ENCODE peak calls at places on chromosomes 5 and 9, in six cellular contexts. O is mammary epithelial cell, G is neuronal stem cell, X is astrocyte, C is GM23248, T is GM23338. E is an unnamed sample. For H3K27me3, the result is how much of the 10 kb centered on the place peaks cover.

GRCh38 chr9:78806492-78807160 is 509.7 kb downstream of the PSAT1 start:
- DNase-seq in O (no peak), G (peak), X (no peak), C (no peak), T (no peak), E (no peak)

GRCh38 chr5:68562308-68562707 is 346.8 kb downstream of the PIK3R1 start:
- DNase-seq in O (peak), G (no peak), X (peak), C (no peak), T (no peak), E (no peak)

GRCh38 chr9:89254773-89255125 is 56.2 kb upstream of the CKS2 start:
- DNase-seq in O (no peak), G (no peak), X (no peak), C (no peak), T (no peak), E (no peak)

GRCh38 chr5:85096426-85096825 is 711.7 kb upstream of the EDIL3 start:
- DNase-seq in O (no peak), G (no peak), X (peak), C (no peak), T (no peak), E (no peak)

GRCh38 chr9:123772967-123773366 is 157.0 kb downstream of the DENND1A start:
- DNase-seq in O (no peak), G (no peak), X (no peak), C (no peak), T (no peak), E (peak)

GRCh38 chr9:113955076-113955752 is 79.1 kb downstream of the ZNF618 start:
- DNase-seq in O (no peak), G (no peak), X (peak), C (peak), T (no peak), E (no peak)

GRCh38 chr9:130445268-130445983 is 665 bp downstream of the ASS1 start:
- DNase-seq in O (peak), G (no peak), X (no peak), C (peak), T (peak), E (no peak)

GRCh38 chr5:175749591-175749990 is 91.7 kb downstream of the HRH2 start:
- DNase-seq in O (peak), G (no peak), X (no peak), C (no peak), T (no peak), E (no peak)

GRCh38 chr5:92309336-92309991 is 926.3 kb upstream of the ARRDC3 start:
- DNase-seq in O (peak), G (no peak), X (peak), C (peak), T (peak), E (peak)

GRCh38 chr5:133993152-133993548 is 11.6 kb downstream of the VDAC1 start:
- DNase-seq in O (peak), G (no peak), X (peak), C (peak), T (no peak), E (no peak)

GRCh38 chr5:168471785-168472184 is 14.5 kb upstream of the RARS1 start:
- DNase-seq in O (no peak), G (no peak), X (peak), C (peak), T (no peak), E (no peak)

GRCh38 chr9:114989600-114990410 is 59.4 kb upstream of the TNFSF8 start:
- DNase-seq in O (no peak), G (no peak), X (no peak), C (no peak), T (no peak), E (no peak)

GRCh38 chr5:170848033-170848432 is 13.8 kb upstream of the RANBP17 start:
- DNase-seq in O (peak), G (no peak), X (no peak), C (peak), T (no peak), E (no peak)

GRCh38 chr9:121779381-121780117 is 128.1 kb downstream of the DAB2IP start:
- DNase-seq in O (no peak), G (peak), X (no peak), C (no peak), T (no peak), E (no peak)

GRCh38 chr5:83956386-83956785 is 235.7 kb upstream of the HAPLN1 start:
- DNase-seq in O (no peak), G (no peak), X (peak), C (peak), T (no peak), E (no peak)

GRCh38 chr9:5626727-5627634 is 1.9 kb upstream of the RIC1 start:
- DNase-seq in O (peak), G (no peak), X (peak), C (peak), T (no peak), E (peak)

GRCh38 chr9:113580041-113580953 is 116.8 kb downstream of the RGS3 start:
- DNase-seq in O (peak), G (no peak), X (no peak), C (peak), T (no peak), E (peak)

GRCh38 chr5:51559921-51560658 is 176.8 kb downstream of the ISL1 start:
- DNase-seq in O (no peak), G (no peak), X (no peak), C (no peak), T (no peak), E (no peak)

GRCh38 chr9:25481377-25481776 is 196.9 kb downstream of the TUSC1 start:
- DNase-seq in O (no peak), G (no peak), X (no peak), C (no peak), T (peak), E (no peak)

GRCh38 chr9:76751011-76751410 is 13.2 kb upstream of the PCA3 start:
- DNase-seq in O (no peak), G (no peak), X (no peak), C (no peak), T (no peak), E (no peak)

GRCh38 chr5:127088226-127088625 is 14.9 kb upstream of the C5orf63 start:
- DNase-seq in O (peak), G (no peak), X (peak), C (peak), T (no peak), E (no peak)

GRCh38 chr9:120845255-120845654 is 2.5 kb upstream of the PSMD5 start:
- DNase-seq in O (no peak), G (no peak), X (no peak), C (peak), T (no peak), E (peak)

GRCh38 chr5:110072646-110073045 is 382.9 kb downstream of the MAN2A1 start:
- DNase-seq in O (no peak), G (no peak), X (no peak), C (peak), T (no peak), E (peak)

GRCh38 chr5:548256-548655 is 24.0 kb upstream of the SLC9A3 start:
- DNase-seq in O (no peak), G (no peak), X (no peak), C (peak), T (no peak), E (no peak)

GRCh38 chr5:114369680-114370417 is 8.0 kb downstream of the KCNN2 start:
- DNase-seq in O (no peak), G (no peak), X (no peak), C (no peak), T (no peak), E (no peak)

GRCh38 chr9:96459268-96460007 is 9.5 kb downstream of the HABP4 start:
- DNase-seq in O (no peak), G (no peak), X (peak), C (no peak), T (no peak), E (no peak)

GRCh38 chr5:138649316-138649720 is 74.1 kb upstream of the HSPA9 start:
- DNase-seq in O (no peak), G (no peak), X (no peak), C (no peak), T (peak), E (peak)

GRCh38 chr5:42840279-42840678 is 28.6 kb upstream of the SELENOP start:
- DNase-seq in O (peak), G (no peak), X (peak), C (peak), T (no peak), E (no peak)

GRCh38 chr5:180618830-180619562 is 27.7 kb upstream of the SCGB3A1 start:
- DNase-seq in O (peak), G (peak), X (peak), C (peak), T (peak), E (no peak)

GRCh38 chr5:132258102-132259060 is 885 bp downstream of the PDLIM4 start:
- DNase-seq in O (peak), G (no peak), X (peak), C (peak), T (no peak), E (no peak)

GRCh38 chr5:5360363-5360762 is 62.1 kb upstream of the ICE1 start:
- DNase-seq in O (no peak), G (no peak), X (no peak), C (no peak), T (no peak), E (no peak)
- H3K27me3 ChIP-seq in O (under half), G (under half), X (under half), C (under half), T (under half), E (under half)

DNA sequence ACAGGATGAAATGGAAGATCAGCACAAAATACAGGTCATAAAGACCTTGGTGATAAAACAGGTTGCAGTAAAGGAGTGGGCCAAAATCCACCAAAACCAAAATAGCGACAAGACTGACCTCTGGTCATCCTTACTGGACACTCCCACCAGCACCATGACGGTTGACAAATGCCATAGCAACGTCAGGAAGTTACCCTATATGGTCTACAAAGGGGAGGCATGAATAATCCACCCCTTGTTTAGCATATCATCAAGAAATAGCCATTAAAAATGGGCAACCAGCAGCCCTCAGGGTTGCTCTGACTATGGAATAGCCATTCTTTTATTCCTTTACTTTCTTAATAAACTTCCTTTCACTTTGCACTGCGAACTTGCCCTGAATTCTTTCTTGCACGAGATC is 6.0 kb upstream of the NDUFB6 start:
- DNase-seq in O (no peak), G (no peak), X (no peak), C (no peak), T (no peak), E (no peak)
- H3K4me2 ChIP-seq in O (no peak), G (no peak), X (no peak), C (no peak), T (no peak), E (peak)

DNA sequence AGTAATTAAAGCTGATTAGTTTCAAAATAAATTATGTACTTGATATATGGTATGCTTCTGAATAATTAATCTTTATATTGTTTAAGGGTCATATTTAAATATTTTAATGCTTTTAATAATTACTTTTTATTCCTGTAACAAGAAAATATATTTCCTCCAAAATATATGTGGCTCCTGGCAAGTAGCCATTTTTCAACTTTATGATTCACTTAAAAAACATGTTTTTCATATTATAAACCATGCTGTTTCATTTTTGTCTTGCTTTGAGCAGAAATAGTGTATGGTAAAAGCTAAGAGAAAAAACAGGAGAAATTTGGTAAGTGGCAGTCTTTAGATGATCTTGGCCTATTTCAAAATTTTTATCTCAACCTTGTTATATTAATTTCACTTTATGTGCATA is 14.6 kb downstream of the SPATA9 start:
- DNase-seq in O (no peak), G (no peak), X (no peak), C (peak), T (no peak), E (no peak)
- H3K27ac ChIP-seq in O (no peak), G (no peak), X (no peak), C (no peak), T (no peak), E (no peak)

DNA sequence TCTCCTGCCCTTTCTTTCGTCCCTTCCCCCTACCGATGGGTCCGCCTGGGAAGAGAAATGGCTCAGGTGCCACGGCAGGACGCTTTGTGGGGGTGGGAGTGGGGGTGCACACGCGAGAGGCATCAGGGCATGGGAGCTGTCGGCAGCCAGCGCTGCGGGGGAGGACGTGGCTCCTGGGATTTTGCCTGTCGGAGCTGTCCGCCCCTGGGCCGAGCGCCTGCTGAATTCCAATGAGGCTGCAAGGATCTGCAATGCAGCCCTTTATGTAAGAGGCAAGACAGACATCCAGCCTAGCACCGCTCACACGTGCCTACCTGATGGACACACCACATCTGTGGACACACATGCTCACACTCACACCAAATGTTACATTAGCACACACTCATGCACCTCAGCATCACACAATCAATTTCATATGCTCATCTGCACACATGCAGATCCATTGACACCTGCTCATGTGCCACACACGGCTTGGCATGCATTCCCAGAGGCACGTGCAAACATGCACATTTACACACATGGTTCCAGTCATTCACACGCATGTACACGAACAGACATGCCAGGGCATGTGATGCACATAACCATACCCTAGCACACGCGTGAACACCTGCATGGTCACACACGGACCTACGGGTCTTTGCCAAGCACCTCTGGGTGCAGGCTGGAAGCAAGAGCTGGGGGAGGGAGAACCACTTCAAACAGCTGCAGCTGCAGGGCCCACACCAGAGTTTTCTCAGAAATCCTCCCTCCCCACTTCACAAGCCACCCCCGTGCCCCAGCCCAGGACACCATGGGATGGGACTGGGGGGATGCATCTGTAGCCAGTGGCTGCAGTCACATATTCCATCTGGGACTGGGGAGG is 1.4 kb downstream of the GRIN1 start:
- DNase-seq in O (no peak), G (no peak), X (no peak), C (no peak), T (no peak), E (no peak)
- H3K27me3 ChIP-seq in O (under half), G (under half), X (under half), C (under half), T (under half), E (under half)

GRCh38 chr5:40606077-40606765 is 73.5 kb upstream of the PTGER4 start:
- DNase-seq in O (no peak), G (no peak), X (no peak), C (no peak), T (no peak), E (no peak)

GRCh38 chr5:40601198-40601868 is 78.4 kb upstream of the PTGER4 start:
- DNase-seq in O (peak), G (no peak), X (no peak), C (no peak), T (no peak), E (no peak)

GRCh38 chr5:40603378-40603777 is 76.3 kb upstream of the PTGER4 start:
- DNase-seq in O (peak), G (no peak), X (peak), C (peak), T (no peak), E (no peak)

GRCh38 chr5:40607202-40607601 is 72.5 kb upstream of the PTGER4 start:
- DNase-seq in O (no peak), G (no peak), X (no peak), C (no peak), T (no peak), E (no peak)

DNA sequence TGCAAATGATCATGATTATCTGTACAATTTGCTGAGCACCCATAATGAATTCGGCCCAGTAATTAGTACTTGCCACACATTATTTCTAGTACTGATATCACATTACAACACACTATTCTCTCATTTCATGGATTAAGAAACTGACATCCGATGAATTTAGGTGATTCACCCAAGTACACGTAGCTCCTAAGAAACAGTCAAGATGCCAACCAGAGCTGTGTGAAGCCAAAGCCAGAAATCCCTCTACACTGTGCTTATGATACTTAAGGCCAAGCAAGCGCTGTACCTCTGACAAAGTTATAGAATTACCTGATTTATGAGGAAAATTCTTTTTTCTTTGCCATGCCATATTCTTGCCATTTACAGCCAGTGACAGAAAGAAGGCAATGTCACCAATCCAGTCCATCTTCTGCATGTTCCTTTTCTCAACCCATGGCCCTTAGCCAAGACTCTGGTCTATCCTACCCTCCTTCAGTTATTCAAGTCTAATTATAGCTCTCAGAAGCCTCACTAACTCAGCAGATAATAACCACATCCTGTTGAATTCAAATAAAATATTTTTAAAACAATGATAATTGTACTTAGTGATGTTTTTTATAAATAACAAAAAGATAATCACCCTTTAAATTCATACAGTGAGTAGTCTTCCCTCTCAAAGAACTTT is 74.3 kb upstream of the PTGER4 start:
- DNase-seq in O (no peak), G (no peak), X (peak), C (no peak), T (no peak), E (no peak)
- H3K4me2 ChIP-seq in O (no peak), G (no peak), X (peak), C (no peak), T (no peak), E (no peak)

DNA sequence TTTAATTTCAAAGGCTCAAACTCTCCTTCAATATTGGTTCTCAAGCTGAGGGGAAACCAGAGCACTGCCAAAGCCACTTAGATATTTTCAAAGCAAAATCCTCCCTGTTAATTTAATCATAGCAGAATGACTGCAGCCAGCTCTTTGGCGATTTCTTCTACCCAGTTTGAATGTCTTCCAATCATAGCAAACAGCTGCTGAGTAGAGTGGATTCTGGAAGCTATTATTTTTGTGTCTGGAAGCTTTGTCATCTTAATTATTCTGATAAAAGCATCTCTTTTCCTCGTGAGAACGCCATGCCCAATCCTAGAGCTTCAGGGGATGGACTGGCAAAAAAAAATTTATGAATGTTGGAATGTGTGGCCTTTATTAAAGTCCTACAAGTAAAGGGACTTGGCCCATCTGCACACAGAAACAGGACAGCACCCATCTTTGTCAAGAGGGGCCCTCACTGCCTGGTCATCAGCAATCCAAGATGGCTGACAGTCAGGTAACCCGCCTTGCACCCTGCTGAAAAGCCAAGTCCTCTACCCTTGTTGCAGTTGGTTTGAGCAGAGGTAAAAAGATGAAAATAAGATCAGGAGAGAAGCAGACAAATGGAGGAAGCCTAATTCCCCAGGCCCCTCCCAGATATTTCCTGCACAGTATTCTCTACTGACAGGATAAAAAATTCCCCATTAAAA is 125.1 kb downstream of the SUSD1 start:
- DNase-seq in O (no peak), G (no peak), X (peak), C (peak), T (no peak), E (no peak)
- H3K27ac ChIP-seq in O (peak), G (no peak), X (peak), C (peak), T (no peak), E (no peak)

GRCh38 chr9:109831996-109832395 is 52.0 kb downstream of the PALM2AKAP2 start:
- DNase-seq in O (no peak), G (no peak), X (no peak), C (no peak), T (no peak), E (no peak)
- H3K27me3 ChIP-seq in O (under half), G (under half), X (under half), C (under half), T (under half), E (under half)